ENCODE peak calls at places on chromosomes 16 and 17, in five cellular contexts. G, A, R, P and B are unnamed samples. For H3K4me1, the result is how much of the 10 kb centered on the place peaks cover.

GRCh38 chr16:88131966-88132365 is 180.7 kb downstream of the BANP start:
- DNase-seq in G (no peak), A (no peak), R (no peak), P (no peak), B (no peak)

GRCh38 chr17:47301161-47301560 is 22.6 kb upstream of the EFCAB13 start:
- DNase-seq in G (no peak), A (no peak), R (no peak), P (no peak), B (no peak)

GRCh38 chr16:79609861-79610260 is 9.3 kb upstream of the MAF start:
- DNase-seq in G (no peak), A (no peak), R (no peak), P (no peak), B (no peak)

GRCh38 chr17:21678451-21679081 is 13.8 kb upstream of the KCNJ18 start:
- DNase-seq in G (no peak), A (no peak), R (peak), P (no peak), B (peak)

GRCh38 chr17:43712397-43712796 is 46.2 kb downstream of the SOST start:
- DNase-seq in G (no peak), A (no peak), R (no peak), P (no peak), B (no peak)

GRCh38 chr17:60604686-60605334 is 4.8 kb downstream of the PPM1D start:
- DNase-seq in G (no peak), A (no peak), R (peak), P (no peak), B (no peak)

GRCh38 chr17:28514571-28515002 is 8.4 kb downstream of the FOXN1 start:
- DNase-seq in G (no peak), A (no peak), R (no peak), P (no peak), B (no peak)

GRCh38 chr16:31876955-31877828 is 3.6 kb downstream of the ZNF267 start:
- DNase-seq in G (no peak), A (no peak), R (no peak), P (no peak), B (no peak)

DNA sequence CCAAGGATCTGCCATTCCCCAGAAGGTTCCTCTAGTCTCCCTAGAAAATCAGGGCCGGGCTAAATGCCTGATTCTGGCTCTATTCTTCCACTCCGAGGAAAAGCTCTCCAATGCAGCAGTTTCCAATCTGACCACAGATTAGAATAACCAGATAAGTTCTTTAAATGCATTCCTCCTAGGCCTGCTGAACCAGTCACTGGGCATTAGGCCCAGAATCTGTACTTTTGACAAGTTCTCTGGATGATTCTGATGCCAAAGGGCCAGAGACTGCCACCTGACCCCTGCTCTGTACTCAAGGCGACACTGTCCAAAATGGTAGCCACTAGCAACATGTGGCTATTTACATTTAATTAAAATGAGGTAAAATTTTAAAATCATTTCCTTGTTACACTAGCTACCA is 22.3 kb downstream of the MAP3K14 start:
- DNase-seq in G (peak), A (no peak), R (peak), P (peak), B (no peak)
- H3K4me1 ChIP-seq in G (half or more), A (under half), R (half or more), P (half or more), B (under half)

GRCh38 chr16:47132310-47132709 is 11.4 kb downstream of the NETO2 start:
- DNase-seq in G (no peak), A (no peak), R (no peak), P (no peak), B (no peak)
- H3K4me1 ChIP-seq in G (under half), A (under half), R (under half), P (under half), B (under half)

DNA sequence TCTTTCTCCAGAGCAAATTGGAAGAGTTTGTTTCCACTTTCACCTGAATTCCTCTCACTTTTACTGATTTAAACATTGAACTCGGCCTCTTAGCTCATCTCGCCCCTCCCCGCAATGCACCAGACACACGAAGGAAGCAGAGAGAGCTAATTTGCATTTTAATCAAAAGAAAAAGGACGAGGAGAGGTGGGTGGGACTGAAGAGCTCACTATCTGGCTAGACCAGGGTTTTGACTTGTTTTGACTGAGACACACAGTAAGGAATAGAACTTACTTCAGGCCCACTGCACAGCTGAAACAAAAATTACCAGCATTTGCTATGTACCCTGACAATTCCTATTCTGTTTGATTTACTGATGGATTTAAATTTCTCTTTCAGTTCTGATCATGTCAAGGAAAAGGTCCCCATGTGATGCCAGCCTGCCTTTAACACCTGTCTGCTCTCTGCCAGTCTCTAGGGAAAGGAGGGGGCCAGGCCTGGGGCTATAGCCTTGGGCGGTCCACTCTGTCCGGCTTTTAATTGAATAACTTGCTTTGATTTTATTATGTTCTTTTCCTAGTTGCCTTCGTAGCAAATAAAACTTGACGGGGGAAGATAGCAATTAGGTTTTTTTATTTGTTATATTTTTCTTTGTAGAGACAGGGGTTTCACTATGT is 47.4 kb downstream of the ABAT start:
- DNase-seq in G (no peak), A (peak), R (no peak), P (no peak), B (no peak)
- H3K4me1 ChIP-seq in G (under half), A (under half), R (under half), P (under half), B (under half)

DNA sequence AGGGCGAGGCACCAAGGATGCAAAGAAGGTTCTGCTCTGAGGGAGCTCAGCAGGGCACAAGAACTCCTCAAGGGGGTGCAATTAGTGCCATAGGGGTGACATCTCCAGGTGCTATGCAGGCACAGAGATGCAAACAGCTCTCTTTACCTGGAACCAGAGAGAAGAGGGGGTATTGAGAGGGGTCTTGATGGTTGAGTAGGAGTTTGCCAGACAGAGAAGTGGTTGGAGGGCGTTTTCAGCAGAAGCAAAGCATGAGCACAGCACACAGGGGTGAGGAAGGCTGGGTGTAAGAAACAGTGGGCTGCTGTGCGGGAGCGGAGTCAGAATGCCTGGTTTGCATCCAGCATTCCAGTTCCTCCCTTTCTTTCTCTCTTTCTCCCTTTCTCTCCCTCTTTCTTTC is 81.8 kb upstream of the LHX1 start:
- DNase-seq in G (no peak), A (no peak), R (no peak), P (no peak), B (no peak)
- H3K4me1 ChIP-seq in G (under half), A (under half), R (under half), P (under half), B (under half)

GRCh38 chr16:19179890-19180490 is 11.9 kb downstream of the SYT17 start:
- DNase-seq in G (peak), A (peak), R (peak), P (peak), B (peak)
- H3K4me1 ChIP-seq in G (under half), A (under half), R (under half), P (under half), B (under half)

GRCh38 chr17:38885728-38886642 is 16.1 kb downstream of the LASP1 start:
- DNase-seq in G (no peak), A (peak), R (no peak), P (no peak), B (no peak)
- H3K4me1 ChIP-seq in G (half or more), A (under half), R (under half), P (half or more), B (under half)

GRCh38 chr17:31572341-31572740 is 180.9 kb downstream of the RAB11FIP4 start:
- DNase-seq in G (no peak), A (no peak), R (no peak), P (no peak), B (no peak)
- H3K4me1 ChIP-seq in G (half or more), A (under half), R (under half), P (half or more), B (under half)

GRCh38 chr17:66952031-66952524 is 12.4 kb upstream of the CACNG4 start:
- DNase-seq in G (no peak), A (no peak), R (no peak), P (peak), B (peak)

GRCh38 chr17:66951605-66951953 is 12.9 kb upstream of the CACNG4 start:
- DNase-seq in G (no peak), A (no peak), R (no peak), P (no peak), B (peak)

GRCh38 chr17:66952681-66953638 is 11.5 kb upstream of the CACNG4 start:
- DNase-seq in G (no peak), A (no peak), R (no peak), P (no peak), B (peak)

GRCh38 chr17:66954632-66955031 is 9.9 kb upstream of the CACNG4 start:
- DNase-seq in G (no peak), A (no peak), R (no peak), P (no peak), B (no peak)

GRCh38 chr17:66953661-66954060 is 10.8 kb upstream of the CACNG4 start:
- DNase-seq in G (no peak), A (no peak), R (no peak), P (no peak), B (no peak)
- H3K4me1 ChIP-seq in G (under half), A (under half), R (under half), P (under half), B (half or more)